ENCODE peak calls at places on chromosomes 5 and 9, in six cellular contexts. E is adrenal gland; M is aorta; F is endodermal cell; K is fibroblast of lung; N is CD4-positive, alpha-beta memory T cell. Z is an unnamed sample. For H3K4me1 and H3K36me3, the result is how much of the 10 kb centered on the place peaks cover.

GRCh38 chr9:111890254-111890791 is 6.3 kb upstream of the UGCG start:
- DNase-seq in E (no peak), M (no peak), F (no peak), K (no peak), N (no peak), Z (no peak)

GRCh38 chr5:113397046-113397445 is 37.7 kb downstream of the TSSK1B start:
- DNase-seq in E (no peak), M (no peak), F (no peak), K (peak), N (no peak), Z (no peak)

GRCh38 chr5:149240354-149240998 is 31.2 kb upstream of the AFAP1L1 start:
- DNase-seq in E (peak), M (peak), F (no peak), K (no peak), N (peak), Z (peak)

GRCh38 chr5:133565993-133566392 is 46.3 kb downstream of the FSTL4 start:
- DNase-seq in E (peak), M (peak), F (peak), K (peak), N (no peak), Z (no peak)

GRCh38 chr5:96714450-96714849 is 52.3 kb downstream of the CAST start:
- DNase-seq in E (no peak), M (no peak), F (no peak), K (no peak), N (no peak), Z (no peak)

GRCh38 chr9:27633754-27634153 is 60.5 kb upstream of the C9orf72 start:
- DNase-seq in E (no peak), M (no peak), F (no peak), K (no peak), N (no peak), Z (no peak)

GRCh38 chr5:4563400-4563799 is 576.7 kb upstream of the ADAMTS16 start:
- DNase-seq in E (no peak), M (no peak), F (peak), K (no peak), N (no peak), Z (no peak)

GRCh38 chr5:72552041-72552557 is 44.9 kb upstream of the ZNF366 start:
- DNase-seq in E (no peak), M (no peak), F (no peak), K (peak), N (no peak), Z (no peak)

GRCh38 chr5:62258654-62259053 is 47.4 kb upstream of the KIF2A start:
- DNase-seq in E (no peak), M (no peak), F (no peak), K (no peak), N (no peak), Z (no peak)

GRCh38 chr9:69380811-69381210 is 55.8 kb downstream of the ENTREP1 start:
- DNase-seq in E (no peak), M (no peak), F (no peak), K (no peak), N (no peak), Z (no peak)

GRCh38 chr9:93030642-93031628 is 27.6 kb upstream of the SUSD3 start:
- DNase-seq in E (no peak), M (no peak), F (no peak), K (no peak), N (no peak), Z (no peak)

GRCh38 chr9:114081441-114082016 is 3.4 kb upstream of the AMBP start:
- DNase-seq in E (no peak), M (no peak), F (peak), K (no peak), N (no peak), Z (no peak)

GRCh38 chr5:14277407-14278320 is 134.5 kb downstream of the TRIO start:
- DNase-seq in E (no peak), M (no peak), F (no peak), K (no peak), N (no peak), Z (no peak)

GRCh38 chr9:16342621-16343020 is 527.8 kb downstream of the BNC2 start:
- DNase-seq in E (no peak), M (no peak), F (no peak), K (no peak), N (no peak), Z (no peak)

GRCh38 chr9:70902171-70902570 is 219.2 kb downstream of the TRPM3 start:
- DNase-seq in E (no peak), M (no peak), F (no peak), K (no peak), N (no peak), Z (no peak)

GRCh38 chr5:170138273-170138672 is 32.6 kb downstream of the FOXI1 start:
- DNase-seq in E (no peak), M (no peak), F (no peak), K (no peak), N (no peak), Z (no peak)

GRCh38 chr9:21993893-21994525 is at the start of gene CDKN2A:
- DNase-seq in E (peak), M (peak), F (peak), K (no peak), N (peak), Z (no peak)

GRCh38 chr9:92538541-92538940 is 2.8 kb upstream of the ECM2 start:
- DNase-seq in E (no peak), M (no peak), F (no peak), K (no peak), N (no peak), Z (no peak)

GRCh38 chr5:149404746-149405549 is 25.9 kb upstream of the IL17B start:
- DNase-seq in E (no peak), M (peak), F (peak), K (peak), N (no peak), Z (no peak)

GRCh38 chr5:669111-669841 is 23.9 kb downstream of the TPPP start:
- DNase-seq in E (peak), M (peak), F (peak), K (no peak), N (peak), Z (no peak)

GRCh38 chr5:38697013-38697412 is 140.6 kb upstream of the LIFR start:
- DNase-seq in E (no peak), M (no peak), F (no peak), K (no peak), N (no peak), Z (no peak)

GRCh38 chr9:115847245-115847644 is 306.3 kb upstream of the PAPPA start:
- DNase-seq in E (no peak), M (no peak), F (no peak), K (peak), N (no peak), Z (no peak)

GRCh38 chr9:129040113-129040643 is 3.8 kb downstream of the MIGA2 start:
- DNase-seq in E (no peak), M (no peak), F (no peak), K (no peak), N (no peak), Z (no peak)

GRCh38 chr5:159099049-159099760 is 511 bp downstream of the EBF1 start:
- DNase-seq in E (peak), M (peak), F (peak), K (peak), N (peak), Z (no peak)

GRCh38 chr5:40754381-40755092 is 1.2 kb downstream of the TTC33 start:
- DNase-seq in E (no peak), M (no peak), F (no peak), K (peak), N (peak), Z (no peak)
- H3K4me3 ChIP-seq in E (no peak), M (peak), F (peak), K (peak), N (peak), Z (peak)

GRCh38 chr9:134386951-134387831 is 60.9 kb downstream of the RXRA start:
- DNase-seq in E (peak), M (no peak), F (no peak), K (peak), N (no peak), Z (no peak)
- H3K4me1 ChIP-seq in E (under half), M (under half), F (under half), K (under half), N (under half), Z (half or more)

GRCh38 chr9:72726951-72727350 is 205.5 kb downstream of the TMC1 start:
- DNase-seq in E (no peak), M (no peak), F (no peak), K (no peak), N (no peak), Z (no peak)

GRCh38 chr9:72718503-72718902 is 197.1 kb downstream of the TMC1 start:
- DNase-seq in E (no peak), M (no peak), F (peak), K (no peak), N (no peak), Z (no peak)

DNA sequence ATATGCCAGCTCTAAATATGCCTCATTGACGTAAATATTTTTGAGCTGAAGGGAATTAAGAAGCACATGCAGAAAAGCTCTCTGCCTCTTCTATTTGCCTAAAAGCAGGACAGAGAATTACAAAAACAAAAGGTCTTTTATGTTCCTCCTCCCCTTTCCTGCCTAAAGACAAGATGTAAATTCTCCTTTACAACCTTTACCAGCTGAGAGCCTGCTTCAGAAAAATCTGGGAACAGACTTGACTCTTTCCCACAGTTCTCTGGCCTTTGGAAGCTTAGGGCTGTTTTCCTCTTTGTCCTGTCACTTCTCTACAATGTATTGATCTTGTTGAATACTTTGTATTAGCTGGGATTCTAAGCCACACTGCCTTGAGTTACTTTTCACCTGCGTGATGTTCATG is 199.7 kb downstream of the TMC1 start:
- DNase-seq in E (no peak), M (no peak), F (no peak), K (no peak), N (no peak), Z (no peak)
- H3K36me3 ChIP-seq in E (under half), M (under half), F (under half), K (under half), N (under half), Z (under half)

DNA sequence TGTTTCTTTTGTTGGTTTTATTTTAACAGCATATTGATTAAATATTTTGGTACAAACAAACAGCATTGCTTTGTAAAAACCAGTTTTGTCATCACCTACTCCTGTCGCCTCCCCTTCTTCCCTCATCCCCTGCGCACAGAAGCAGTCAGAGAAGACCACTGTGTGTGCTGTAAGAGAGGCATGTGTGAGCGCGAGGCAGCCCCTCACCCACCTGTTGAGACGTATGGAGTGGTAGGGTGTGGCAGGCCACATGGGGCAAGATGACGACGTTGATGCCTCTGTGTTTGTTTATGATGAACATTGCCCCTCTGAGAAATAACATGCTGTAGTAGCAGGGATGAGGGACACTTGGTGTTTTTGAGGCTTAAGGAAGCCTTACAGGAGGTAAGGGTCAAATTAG is 71.3 kb downstream of the GPR21 start:
- DNase-seq in E (no peak), M (no peak), F (no peak), K (no peak), N (no peak), Z (no peak)
- H3K4me3 ChIP-seq in E (no peak), M (no peak), F (no peak), K (no peak), N (no peak), Z (no peak)

DNA sequence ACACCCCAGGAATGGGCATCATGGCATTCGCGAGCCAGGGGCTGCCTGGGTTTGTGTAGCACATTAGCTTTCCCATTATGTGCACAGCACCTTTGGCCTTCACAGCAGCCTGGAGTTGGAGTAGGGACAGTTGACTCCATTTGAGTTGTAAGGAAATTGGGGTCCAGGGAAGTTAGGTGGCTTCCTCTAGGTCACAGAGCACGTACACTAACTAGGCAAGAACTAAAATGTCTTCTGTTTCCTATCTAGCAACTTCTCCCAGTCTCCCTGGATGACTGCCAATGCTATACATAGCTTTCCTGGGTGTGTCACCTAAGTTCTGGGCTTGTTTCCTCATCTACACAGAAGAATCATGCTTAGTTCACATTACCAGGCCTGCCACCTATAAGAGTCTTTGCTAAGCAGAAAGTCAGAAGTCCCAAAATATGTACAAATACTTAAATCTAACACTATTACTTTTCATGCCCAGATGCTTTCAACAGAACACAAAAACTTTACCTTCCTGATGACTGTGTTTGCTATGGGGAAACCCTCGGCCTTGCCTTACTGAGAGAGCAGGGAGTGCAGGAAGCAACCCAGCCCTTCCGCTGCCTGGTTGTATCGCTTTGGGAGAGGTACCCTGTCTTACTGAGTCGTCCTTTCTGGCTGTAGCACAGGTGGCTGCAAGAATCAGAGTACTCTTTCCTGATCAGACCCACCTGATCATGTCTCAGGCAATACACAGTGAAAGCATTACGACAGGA is 12.0 kb downstream of the MACROH2A1 start:
- DNase-seq in E (no peak), M (no peak), F (no peak), K (peak), N (no peak), Z (no peak)
- H3K4me1 ChIP-seq in E (under half), M (under half), F (under half), K (under half), N (under half), Z (half or more)